ENCODE peak calls at places on chromosomes 3 and 15, in ten cellular contexts. One of them, this sample, is unnamed.

GRCh38 chr3:17027344-17027743 is 142.6 kb downstream of the PLCL2 start:
- DNase-seq in OCI-LY7: no peak
- DNase-seq in A549: no peak
- DNase-seq in body of pancreas: no peak
- DNase-seq in GM12864: no peak
- DNase-seq in lower lobe of right lung: no peak
- DNase-seq in fibroblast of mammary gland: peak
- DNase-seq in left ventricle myocardium inferior: no peak
- DNase-seq in adrenal gland: no peak
- DNase-seq in fibroblast of the aortic adventitia: no peak
- DNase-seq in this sample: no peak

GRCh38 chr3:31105011-31105410 is 210.6 kb upstream of the GADL1 start:
- DNase-seq in OCI-LY7: no peak
- DNase-seq in A549: no peak
- DNase-seq in body of pancreas: no peak
- DNase-seq in GM12864: no peak
- DNase-seq in lower lobe of right lung: no peak
- DNase-seq in fibroblast of mammary gland: no peak
- DNase-seq in left ventricle myocardium inferior: no peak
- DNase-seq in adrenal gland: no peak
- DNase-seq in fibroblast of the aortic adventitia: no peak
- DNase-seq in this sample: no peak

GRCh38 chr3:197216169-197216860 is 82.1 kb downstream of the DLG1 start:
- DNase-seq in OCI-LY7: no peak
- DNase-seq in A549: no peak
- DNase-seq in body of pancreas: no peak
- DNase-seq in GM12864: no peak
- DNase-seq in lower lobe of right lung: no peak
- DNase-seq in fibroblast of mammary gland: peak
- DNase-seq in left ventricle myocardium inferior: no peak
- DNase-seq in adrenal gland: no peak
- DNase-seq in fibroblast of the aortic adventitia: peak
- DNase-seq in this sample: peak

GRCh38 chr15:84982301-84982920 is 755 bp downstream of the PDE8A start:
- DNase-seq in OCI-LY7: peak
- DNase-seq in A549: no peak
- DNase-seq in body of pancreas: peak
- DNase-seq in GM12864: no peak
- DNase-seq in lower lobe of right lung: peak
- DNase-seq in fibroblast of mammary gland: peak
- DNase-seq in left ventricle myocardium inferior: peak
- DNase-seq in adrenal gland: peak
- DNase-seq in fibroblast of the aortic adventitia: peak
- DNase-seq in this sample: no peak

GRCh38 chr3:133494469-133494868 is 79.0 kb upstream of the CDV3 start:
- DNase-seq in OCI-LY7: peak
- DNase-seq in A549: peak
- DNase-seq in body of pancreas: peak
- DNase-seq in GM12864: no peak
- DNase-seq in lower lobe of right lung: no peak
- DNase-seq in fibroblast of mammary gland: peak
- DNase-seq in left ventricle myocardium inferior: no peak
- DNase-seq in adrenal gland: no peak
- DNase-seq in fibroblast of the aortic adventitia: peak
- DNase-seq in this sample: no peak

GRCh38 chr15:74438206-74438605 is 4.4 kb upstream of the SEMA7A start:
- DNase-seq in OCI-LY7: no peak
- DNase-seq in A549: no peak
- DNase-seq in body of pancreas: no peak
- DNase-seq in GM12864: no peak
- DNase-seq in lower lobe of right lung: no peak
- DNase-seq in fibroblast of mammary gland: no peak
- DNase-seq in left ventricle myocardium inferior: no peak
- DNase-seq in adrenal gland: no peak
- DNase-seq in fibroblast of the aortic adventitia: no peak
- DNase-seq in this sample: no peak

GRCh38 chr3:30289751-30290150 is 316.6 kb upstream of the TGFBR2 start:
- DNase-seq in OCI-LY7: no peak
- DNase-seq in A549: no peak
- DNase-seq in body of pancreas: no peak
- DNase-seq in GM12864: no peak
- DNase-seq in lower lobe of right lung: no peak
- DNase-seq in fibroblast of mammary gland: no peak
- DNase-seq in left ventricle myocardium inferior: no peak
- DNase-seq in adrenal gland: no peak
- DNase-seq in fibroblast of the aortic adventitia: no peak
- DNase-seq in this sample: no peak

GRCh38 chr15:98764296-98764695 is 116.0 kb downstream of the IGF1R start:
- DNase-seq in OCI-LY7: no peak
- DNase-seq in A549: no peak
- DNase-seq in body of pancreas: no peak
- DNase-seq in GM12864: no peak
- DNase-seq in lower lobe of right lung: no peak
- DNase-seq in fibroblast of mammary gland: no peak
- DNase-seq in left ventricle myocardium inferior: no peak
- DNase-seq in adrenal gland: no peak
- DNase-seq in fibroblast of the aortic adventitia: no peak
- DNase-seq in this sample: no peak

GRCh38 chr3:18438586-18438985 is 13.4 kb upstream of the SATB1 start:
- DNase-seq in OCI-LY7: peak
- DNase-seq in A549: no peak
- DNase-seq in body of pancreas: no peak
- DNase-seq in GM12864: no peak
- DNase-seq in lower lobe of right lung: no peak
- DNase-seq in fibroblast of mammary gland: no peak
- DNase-seq in left ventricle myocardium inferior: no peak
- DNase-seq in adrenal gland: no peak
- DNase-seq in fibroblast of the aortic adventitia: no peak
- DNase-seq in this sample: no peak

GRCh38 chr3:139601191-139601961 is 61.8 kb upstream of the RBP1 start:
- DNase-seq in OCI-LY7: no peak
- DNase-seq in A549: no peak
- DNase-seq in body of pancreas: no peak
- DNase-seq in GM12864: no peak
- DNase-seq in lower lobe of right lung: no peak
- DNase-seq in fibroblast of mammary gland: peak
- DNase-seq in left ventricle myocardium inferior: no peak
- DNase-seq in adrenal gland: no peak
- DNase-seq in fibroblast of the aortic adventitia: no peak
- DNase-seq in this sample: no peak

GRCh38 chr3:120753831-120754230 is 11.3 kb downstream of the GTF2E1 start:
- DNase-seq in OCI-LY7: no peak
- DNase-seq in A549: no peak
- DNase-seq in body of pancreas: no peak
- DNase-seq in GM12864: no peak
- DNase-seq in lower lobe of right lung: no peak
- DNase-seq in fibroblast of mammary gland: peak
- DNase-seq in left ventricle myocardium inferior: no peak
- DNase-seq in adrenal gland: no peak
- DNase-seq in fibroblast of the aortic adventitia: peak
- DNase-seq in this sample: no peak

GRCh38 chr3:78139166-78139565 is 1099.3 kb downstream of the ROBO2 start:
- DNase-seq in OCI-LY7: no peak
- DNase-seq in A549: no peak
- DNase-seq in body of pancreas: no peak
- DNase-seq in GM12864: no peak
- DNase-seq in lower lobe of right lung: no peak
- DNase-seq in fibroblast of mammary gland: peak
- DNase-seq in left ventricle myocardium inferior: no peak
- DNase-seq in adrenal gland: no peak
- DNase-seq in fibroblast of the aortic adventitia: peak
- DNase-seq in this sample: peak

DNA sequence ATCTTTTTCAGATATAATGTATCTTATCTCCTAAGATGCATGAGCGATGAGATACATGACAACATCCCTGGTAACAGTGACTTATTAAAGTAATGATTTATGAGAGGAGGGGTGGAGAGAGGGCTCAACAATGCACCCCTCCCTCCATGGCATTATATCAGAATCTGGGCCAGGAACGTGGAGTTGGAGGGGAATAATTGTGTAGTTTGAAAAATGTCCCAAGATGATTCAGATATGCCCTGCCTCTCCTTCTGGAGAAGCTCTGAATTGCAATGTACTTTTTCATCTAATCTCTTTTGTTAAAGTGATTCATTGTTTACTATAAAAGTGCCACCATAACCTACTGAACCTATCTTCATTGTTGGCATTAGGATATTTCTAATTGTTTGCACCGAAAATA is 86.5 kb downstream of the FRMD4B start:
- DNase-seq in OCI-LY7: no peak
- DNase-seq in A549: no peak
- DNase-seq in body of pancreas: no peak
- DNase-seq in GM12864: no peak
- DNase-seq in lower lobe of right lung: no peak
- DNase-seq in fibroblast of mammary gland: no peak
- DNase-seq in left ventricle myocardium inferior: no peak
- DNase-seq in adrenal gland: no peak
- DNase-seq in fibroblast of the aortic adventitia: no peak
- DNase-seq in this sample: no peak
- TF ChIP-seq CTCF in OCI-LY7: no peak
- TF ChIP-seq CTCF in A549: no peak
- TF ChIP-seq CTCF in body of pancreas: no peak
- TF ChIP-seq CTCF in GM12864: no peak
- TF ChIP-seq CTCF in lower lobe of right lung: no peak
- TF ChIP-seq CTCF in fibroblast of mammary gland: peak
- TF ChIP-seq CTCF in left ventricle myocardium inferior: no peak
- TF ChIP-seq CTCF in adrenal gland: no peak
- TF ChIP-seq CTCF in fibroblast of the aortic adventitia: peak
- TF ChIP-seq CTCF in this sample: peak

DNA sequence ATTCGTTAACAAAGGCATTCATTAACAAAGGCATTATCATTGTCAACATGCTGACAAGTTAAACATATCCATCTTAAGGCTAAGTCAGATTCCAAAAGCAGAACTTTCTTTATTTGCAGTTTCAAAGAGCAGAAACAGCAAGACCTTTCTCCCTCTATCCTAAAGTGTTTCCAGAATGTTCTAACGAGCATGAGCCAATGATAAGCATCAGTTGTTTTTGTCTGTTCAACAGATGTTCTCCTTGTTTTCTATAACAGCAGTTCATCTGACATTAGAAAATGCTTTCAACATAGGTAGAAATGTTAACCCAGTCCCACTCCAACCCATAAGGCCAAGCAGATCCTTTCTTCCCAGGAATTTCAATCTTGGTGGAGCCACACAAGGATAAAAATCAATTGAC is 77.6 kb upstream of the POMGNT2 start:
- DNase-seq in OCI-LY7: no peak
- DNase-seq in A549: no peak
- DNase-seq in body of pancreas: no peak
- DNase-seq in GM12864: no peak
- DNase-seq in lower lobe of right lung: no peak
- DNase-seq in fibroblast of mammary gland: no peak
- DNase-seq in left ventricle myocardium inferior: no peak
- DNase-seq in adrenal gland: no peak
- DNase-seq in fibroblast of the aortic adventitia: no peak
- DNase-seq in this sample: no peak
- H3K4me3 ChIP-seq in OCI-LY7: no peak
- H3K4me3 ChIP-seq in A549: no peak
- H3K4me3 ChIP-seq in body of pancreas: no peak
- H3K4me3 ChIP-seq in GM12864: no peak
- H3K4me3 ChIP-seq in lower lobe of right lung: no peak
- H3K4me3 ChIP-seq in fibroblast of mammary gland: no peak
- H3K4me3 ChIP-seq in left ventricle myocardium inferior: no peak
- H3K4me3 ChIP-seq in adrenal gland: no peak
- H3K4me3 ChIP-seq in fibroblast of the aortic adventitia: no peak
- H3K4me3 ChIP-seq in this sample: no peak

GRCh38 chr15:62653122-62653521 is 389.4 kb upstream of the TPM1 start:
- DNase-seq in OCI-LY7: no peak
- DNase-seq in A549: no peak
- DNase-seq in body of pancreas: no peak
- DNase-seq in GM12864: no peak
- DNase-seq in lower lobe of right lung: no peak
- DNase-seq in fibroblast of mammary gland: no peak
- DNase-seq in left ventricle myocardium inferior: no peak
- DNase-seq in adrenal gland: no peak
- DNase-seq in fibroblast of the aortic adventitia: no peak
- DNase-seq in this sample: no peak

GRCh38 chr15:62649793-62650420 is 392.6 kb upstream of the TPM1 start:
- DNase-seq in OCI-LY7: no peak
- DNase-seq in A549: no peak
- DNase-seq in body of pancreas: peak
- DNase-seq in GM12864: peak
- DNase-seq in lower lobe of right lung: no peak
- DNase-seq in fibroblast of mammary gland: peak
- DNase-seq in left ventricle myocardium inferior: no peak
- DNase-seq in adrenal gland: no peak
- DNase-seq in fibroblast of the aortic adventitia: peak
- DNase-seq in this sample: peak

GRCh38 chr15:62644874-62645755 is 397.4 kb upstream of the TPM1 start:
- DNase-seq in OCI-LY7: no peak
- DNase-seq in A549: no peak
- DNase-seq in body of pancreas: no peak
- DNase-seq in GM12864: no peak
- DNase-seq in lower lobe of right lung: no peak
- DNase-seq in fibroblast of mammary gland: peak
- DNase-seq in left ventricle myocardium inferior: no peak
- DNase-seq in adrenal gland: no peak
- DNase-seq in fibroblast of the aortic adventitia: no peak
- DNase-seq in this sample: peak

GRCh38 chr15:62647195-62647865 is 395.2 kb upstream of the TPM1 start:
- DNase-seq in OCI-LY7: no peak
- DNase-seq in A549: peak
- DNase-seq in body of pancreas: peak
- DNase-seq in GM12864: no peak
- DNase-seq in lower lobe of right lung: no peak
- DNase-seq in fibroblast of mammary gland: peak
- DNase-seq in left ventricle myocardium inferior: no peak
- DNase-seq in adrenal gland: peak
- DNase-seq in fibroblast of the aortic adventitia: peak
- DNase-seq in this sample: peak

DNA sequence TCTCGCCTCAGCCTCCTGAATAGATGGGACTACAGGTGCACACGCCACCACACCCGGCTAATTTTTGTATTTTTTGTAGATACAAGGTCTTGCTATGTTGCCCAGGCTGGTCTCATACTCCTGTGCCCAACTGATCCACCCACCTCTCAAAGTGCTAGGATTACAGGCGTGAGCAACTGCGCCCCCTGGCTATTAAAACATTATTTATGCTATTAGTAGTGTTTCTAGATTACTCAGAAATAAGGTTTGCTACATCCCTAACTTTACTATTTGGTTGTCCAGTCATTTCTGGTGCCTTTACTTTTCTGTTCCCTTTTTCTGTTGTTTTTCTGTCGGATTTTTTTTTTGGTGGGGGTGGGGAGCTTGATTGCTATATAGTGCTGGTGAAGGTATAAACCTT is 393.6 kb upstream of the TPM1 start:
- DNase-seq in OCI-LY7: peak
- DNase-seq in A549: no peak
- DNase-seq in body of pancreas: peak
- DNase-seq in GM12864: peak
- DNase-seq in lower lobe of right lung: no peak
- DNase-seq in fibroblast of mammary gland: peak
- DNase-seq in left ventricle myocardium inferior: no peak
- DNase-seq in adrenal gland: no peak
- DNase-seq in fibroblast of the aortic adventitia: peak
- DNase-seq in this sample: no peak
- TF ChIP-seq CTCF in OCI-LY7: peak
- TF ChIP-seq CTCF in A549: peak
- TF ChIP-seq CTCF in body of pancreas: peak
- TF ChIP-seq CTCF in GM12864: peak
- TF ChIP-seq CTCF in lower lobe of right lung: peak
- TF ChIP-seq CTCF in fibroblast of mammary gland: peak
- TF ChIP-seq CTCF in left ventricle myocardium inferior: peak
- TF ChIP-seq CTCF in adrenal gland: peak
- TF ChIP-seq CTCF in fibroblast of the aortic adventitia: peak
- TF ChIP-seq CTCF in this sample: no peak

GRCh38 chr3:15333099-15333956 is 942 bp upstream of the SH3BP5 start:
- DNase-seq in OCI-LY7: no peak
- DNase-seq in A549: no peak
- DNase-seq in body of pancreas: no peak
- DNase-seq in GM12864: no peak
- DNase-seq in lower lobe of right lung: no peak
- DNase-seq in fibroblast of mammary gland: no peak
- DNase-seq in left ventricle myocardium inferior: no peak
- DNase-seq in adrenal gland: peak
- DNase-seq in fibroblast of the aortic adventitia: peak
- DNase-seq in this sample: no peak
- H3K4me3 ChIP-seq in OCI-LY7: peak
- H3K4me3 ChIP-seq in A549: no peak
- H3K4me3 ChIP-seq in body of pancreas: no peak
- H3K4me3 ChIP-seq in GM12864: peak
- H3K4me3 ChIP-seq in lower lobe of right lung: peak
- H3K4me3 ChIP-seq in fibroblast of mammary gland: peak
- H3K4me3 ChIP-seq in left ventricle myocardium inferior: peak
- H3K4me3 ChIP-seq in adrenal gland: no peak
- H3K4me3 ChIP-seq in fibroblast of the aortic adventitia: no peak
- H3K4me3 ChIP-seq in this sample: no peak

This sample was measured in astrocyte of the spinal cord.